ENCODE peak calls at places on chromosomes 7 and 10, in five cellular contexts. D is stomach, F is testis, X is tibial nerve, Q is Peyer's patch. S is an unnamed sample.

GRCh38 chr7:20653636-20654035 is 38.2 kb downstream of the ABCB5 start:
- DNase-seq in Q (no peak), F (no peak), X (no peak), D (no peak), S (no peak)

GRCh38 chr10:130221456-130222375 is 85.5 kb downstream of the GLRX3 start:
- DNase-seq in Q (peak; percentile 10), D (no peak), X (no peak), F (no peak), S (no peak)

GRCh38 chr7:7620224-7620623 is 20.3 kb upstream of the UMAD1 start:
- DNase-seq in X (no peak), D (no peak), Q (no peak), F (no peak), S (no peak)

GRCh38 chr10:6239213-6239991 is 36.7 kb downstream of the PFKFB3 start:
- DNase-seq in Q (no peak), D (peak; percentile 42), F (no peak), X (no peak), S (no peak)

GRCh38 chr7:50792342-50793114 is 9.8 kb upstream of the GRB10 start:
- DNase-seq in F (peak; percentile 44), Q (peak; percentile 59), D (no peak), X (peak; percentile 25), S (peak; percentile 57)

GRCh38 chr7:150333659-150334058 is 7.8 kb downstream of the RARRES2 start:
- DNase-seq in X (no peak), F (no peak), Q (no peak), D (no peak), S (no peak)

GRCh38 chr10:28089467-28089866 is 90.6 kb upstream of the ODAD2 start:
- DNase-seq in D (no peak), F (no peak), Q (no peak), X (no peak), S (no peak)

GRCh38 chr7:41916450-41916927 is 213.6 kb upstream of the INHBA start:
- DNase-seq in X (peak; percentile 54), F (no peak), D (no peak), Q (no peak), S (no peak)

GRCh38 chr10:115937756-115938032 is 335.3 kb downstream of the GFRA1 start:
- DNase-seq in X (no peak), D (no peak), F (no peak), Q (no peak), S (no peak)

GRCh38 chr7:31991846-31992245 is 78.4 kb downstream of the PDE1C start:
- DNase-seq in F (no peak), X (no peak), D (no peak), Q (no peak), S (no peak)

GRCh38 chr10:25125151-25125550 is 49.6 kb upstream of the GPR158 start:
- DNase-seq in Q (no peak), X (no peak), D (no peak), F (no peak), S (no peak)

GRCh38 chr7:5694221-5694754 is 87.2 kb downstream of the RNF216 start:
- DNase-seq in X (no peak), D (no peak), Q (no peak), F (no peak), S (no peak)

GRCh38 chr10:96269438-96270300 is 1.7 kb downstream of the BLNK start:
- DNase-seq in F (no peak), D (no peak), X (no peak), Q (no peak), S (no peak)

GRCh38 chr10:5584895-5585516 is 60.2 kb downstream of the CALML3 start:
- DNase-seq in F (no peak), Q (peak; percentile 34), X (no peak), D (no peak), S (no peak)

GRCh38 chr10:96830511-96831199 is 1.4 kb upstream of the LCOR start:
- DNase-seq in F (peak; percentile 78), D (peak; percentile 83), Q (peak; percentile 65), X (peak; percentile 86), S (peak; percentile 80)

GRCh38 chr10:5666324-5667220 is at the start of gene ASB13:
- DNase-seq in F (peak; percentile 74), X (no peak), D (peak; percentile 78), Q (peak; percentile 87), S (peak; percentile 84)

GRCh38 chr10:63630928-63631685 is 109.9 kb downstream of the REEP3 start:
- DNase-seq in Q (no peak), X (peak; percentile 73), F (no peak), D (no peak), S (no peak)

GRCh38 chr10:63627881-63628296 is 106.7 kb downstream of the REEP3 start:
- DNase-seq in X (no peak), Q (no peak), D (no peak), F (no peak), S (no peak)

GRCh38 chr10:63628526-63629362 is 107.5 kb downstream of the REEP3 start:
- DNase-seq in F (peak; percentile 71), Q (peak; percentile 67), X (peak; percentile 46), D (peak; percentile 60), S (peak; percentile 59)

GRCh38 chr10:63630085-63630927 is 109.1 kb downstream of the REEP3 start:
- DNase-seq in D (peak; percentile 91), F (peak; percentile 87), X (peak; percentile 81), Q (peak; percentile 92), S (peak; percentile 96)

DNA sequence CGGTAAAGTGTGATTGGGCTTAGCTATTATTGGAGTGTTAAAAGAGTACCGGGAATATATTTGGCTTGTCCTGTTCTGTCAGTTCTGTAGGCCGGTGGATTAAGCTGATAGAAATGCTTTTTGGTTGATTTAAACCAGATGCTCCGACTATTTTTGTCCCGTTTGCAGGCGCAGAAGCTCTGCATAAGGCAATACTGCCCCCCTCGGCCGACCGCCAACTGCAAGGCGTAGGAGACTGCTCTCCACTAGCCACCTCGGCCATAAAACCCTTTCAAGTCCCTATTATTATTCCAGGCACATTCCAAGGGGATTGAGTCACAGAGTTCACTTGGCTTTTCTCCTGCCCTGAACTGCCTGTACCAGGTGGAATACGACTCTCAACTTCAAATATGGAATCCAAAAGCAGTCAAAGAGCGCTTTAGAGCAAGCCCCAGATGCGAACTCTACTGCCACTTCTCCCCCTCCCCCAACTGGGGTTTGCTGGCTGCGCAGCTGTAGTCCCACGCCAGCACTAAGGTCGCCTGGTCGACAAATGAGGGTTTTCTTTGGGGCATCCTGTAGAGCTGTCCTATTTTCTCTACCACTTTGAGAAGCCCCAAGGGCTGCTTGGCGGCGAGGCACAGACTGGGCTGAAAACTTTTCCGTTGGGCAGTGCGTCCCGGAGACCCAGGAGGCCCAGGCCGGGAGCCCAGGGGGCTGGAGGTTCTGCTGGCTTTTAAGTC is 108.3 kb downstream of the REEP3 start:
- DNase-seq in D (peak; percentile 94), X (peak; percentile 94), F (peak; percentile 96), Q (peak; percentile 92), S (peak; percentile 97)
- TF ChIP-seq POLR2A in D (no peak), X (no peak), F (no peak), Q (no peak), S (peak; percentile 25)

GRCh38 chr10:87786421-87786820 is 31.6 kb downstream of the ATAD1 start:
- DNase-seq in X (no peak), D (no peak), Q (no peak), F (no peak), S (no peak)
- H3K36me3 ChIP-seq in X (peaks cover 38% of the 10 kb centered on the region), D (peaks cover 53% of the 10 kb centered on the region), Q (no peaks in the 10 kb centered on the region), F (no peaks in the 10 kb centered on the region), S (no peaks in the 10 kb centered on the region)

GRCh38 chr10:114526497-114527238 is 122.4 kb upstream of the AFAP1L2 start:
- DNase-seq in D (peak; percentile 90), X (peak; percentile 78), Q (peak; percentile 86), F (peak; percentile 86), S (peak; percentile 79)
- TF ChIP-seq POLR2A in D (peak; percentile 77), X (peak; percentile 65), Q (peak; percentile 81), F (peak; percentile 43), S (peak; percentile 68)

GRCh38 chr10:100948916-100949315 is 20.4 kb upstream of the SEMA4G start:
- DNase-seq in X (no peak), F (no peak), Q (no peak), D (no peak), S (no peak)
- H3K36me3 ChIP-seq in X (peaks cover 99% of the 10 kb centered on the region), F (no peaks in the 10 kb centered on the region), Q (no peaks in the 10 kb centered on the region), D (peaks cover 100% of the 10 kb centered on the region), S (peaks cover 13% of the 10 kb centered on the region)

GRCh38 chr7:1473864-1474512 is 14.7 kb upstream of the MICALL2 start:
- DNase-seq in D (peak; percentile 94), X (peak; percentile 74), Q (peak; percentile 95), F (peak; percentile 91), S (peak; percentile 88)
- TF ChIP-seq POLR2A in D (no peak), X (no peak), Q (no peak), F (no peak), S (no peak)

DNA sequence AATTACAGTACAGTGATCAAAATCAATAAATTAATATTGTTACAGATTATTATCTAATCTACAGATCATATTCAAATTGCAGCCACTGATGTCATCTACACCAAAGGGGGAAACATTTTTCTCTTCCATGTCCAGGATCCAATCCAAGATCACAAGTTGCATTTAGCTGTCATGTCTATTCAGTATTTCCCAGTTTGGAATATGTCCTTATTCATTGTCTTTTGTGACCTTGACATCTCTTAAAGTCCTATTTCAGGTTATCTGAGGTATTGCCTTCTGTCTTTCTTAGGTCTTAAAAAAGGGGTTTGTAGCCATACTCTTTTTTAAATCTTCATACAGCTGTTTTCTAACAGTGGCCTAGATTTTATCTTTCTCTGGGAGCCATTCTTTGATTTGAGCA is 93.3 kb downstream of the MLLT10 start:
- DNase-seq in F (no peak), D (no peak), Q (no peak), X (no peak), S (no peak)
- H3K36me3 ChIP-seq in F (no peaks in the 10 kb centered on the region), D (peaks cover 16% of the 10 kb centered on the region), Q (no peaks in the 10 kb centered on the region), X (peaks cover 18% of the 10 kb centered on the region), S (no peaks in the 10 kb centered on the region)

DNA sequence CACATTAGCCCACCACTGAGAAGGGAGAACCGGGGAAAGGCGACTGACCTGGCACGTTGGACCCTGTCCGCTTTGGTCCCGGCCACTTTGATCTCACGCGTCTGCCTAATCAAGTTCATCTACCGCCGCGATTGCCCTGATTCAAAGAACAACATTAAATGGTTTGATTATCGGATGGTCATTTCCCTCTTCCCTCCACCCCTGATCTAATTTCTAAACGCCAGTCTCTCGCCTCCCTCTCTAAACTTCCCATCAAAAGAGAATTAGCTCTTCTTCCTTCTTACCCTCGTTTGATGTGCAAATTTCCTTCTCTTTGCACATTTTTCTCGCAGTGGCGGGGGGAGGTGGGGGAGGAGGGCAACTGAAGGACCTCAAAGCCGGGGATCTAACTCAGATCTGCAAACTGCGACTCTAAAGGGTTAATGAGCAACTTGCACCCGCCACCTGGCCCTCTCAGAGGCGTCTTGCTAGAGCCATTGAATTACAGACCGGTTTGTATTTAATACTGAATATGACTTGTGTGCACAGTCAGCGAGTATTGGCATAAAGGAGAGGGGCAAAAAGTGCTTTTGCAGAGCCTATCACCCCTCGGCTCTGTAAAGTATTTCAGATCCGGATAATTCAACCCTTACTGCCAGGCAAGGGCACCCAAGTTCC is 603 bp upstream of the DKK1 start:
- DNase-seq in D (no peak), Q (no peak), F (no peak), X (no peak), S (no peak)
- TF ChIP-seq POLR2A in D (no peak), Q (no peak), F (no peak), X (no peak), S (no peak)

GRCh38 chr7:104161244-104161643 is 46.6 kb downstream of the ORC5 start:
- DNase-seq in X (no peak), F (no peak), D (no peak), Q (no peak), S (no peak)
- H3K36me3 ChIP-seq in X (peaks cover 28% of the 10 kb centered on the region), F (no peaks in the 10 kb centered on the region), D (peaks cover 38% of the 10 kb centered on the region), Q (no peaks in the 10 kb centered on the region), S (no peaks in the 10 kb centered on the region)

S was measured in body of pancreas.